ENCODE peak calls at places on chromosomes 3 and 15, in seven cellular contexts. Q is breast epithelium, I is sigmoid colon, F is transverse colon, V is upper lobe of left lung, G is prostate gland, O is GM12891. N is an unnamed sample.

GRCh38 chr15:90078965-90079364 is 23.3 kb downstream of the IDH2 start:
- DNase-seq in F (no peak), Q (no peak), V (no peak), G (no peak), O (no peak), I (no peak), N (no peak)

GRCh38 chr3:186217820-186218164 is 108.9 kb upstream of the ETV5 start:
- DNase-seq in G (no peak), F (no peak), V (no peak), Q (no peak), O (no peak), I (no peak), N (no peak)

GRCh38 chr3:139670196-139670595 is 7.6 kb downstream of the NMNAT3 start:
- DNase-seq in Q (no peak), F (no peak), O (no peak), V (no peak), G (no peak), I (no peak), N (peak; percentile 11)

GRCh38 chr15:43958894-43959330 is 132.1 kb downstream of the WDR76 start:
- DNase-seq in F (no peak), I (no peak), G (no peak), Q (no peak), O (no peak), V (no peak), N (peak; percentile 57)

GRCh38 chr3:47283596-47284364 is 1.0 kb downstream of the KLHL18 start:
- DNase-seq in I (peak; percentile 60), V (peak; percentile 66), G (no peak), Q (no peak), F (peak; percentile 20), O (no peak), N (peak; percentile 50)

GRCh38 chr3:126018995-126019394 is 50.0 kb downstream of the ROPN1B start:
- DNase-seq in Q (no peak), V (no peak), G (no peak), F (no peak), I (no peak), O (no peak), N (no peak)

GRCh38 chr15:77002954-77003912 is 8.3 kb downstream of the PSTPIP1 start:
- DNase-seq in Q (no peak), I (peak; percentile 80), V (no peak), G (no peak), O (no peak), F (peak; percentile 73), N (no peak)

GRCh38 chr3:158659454-158660237 is 12.8 kb downstream of the LXN start:
- DNase-seq in Q (no peak), O (no peak), G (peak; percentile 50), I (peak; percentile 66), F (peak; percentile 63), V (no peak), N (peak; percentile 68)

GRCh38 chr3:94440767-94441493 is 378.1 kb downstream of the NSUN3 start:
- DNase-seq in F (no peak), O (no peak), G (no peak), V (no peak), Q (no peak), I (no peak), N (no peak)

GRCh38 chr15:83855956-83856355 is 202.0 kb downstream of the ADAMTSL3 start:
- DNase-seq in I (no peak), V (no peak), Q (no peak), F (no peak), G (no peak), O (no peak), N (no peak)

GRCh38 chr3:144104146-144104545 is 132.5 kb downstream of the DIPK2A start:
- DNase-seq in G (no peak), Q (no peak), O (no peak), V (no peak), F (no peak), I (no peak), N (no peak)

GRCh38 chr15:96442076-96442475 is 111.6 kb downstream of the NR2F2 start:
- DNase-seq in V (peak; percentile 78), G (no peak), I (no peak), Q (no peak), O (no peak), F (no peak), N (no peak)

GRCh38 chr3:83740504-83740903 is 1218.3 kb upstream of the CADM2 start:
- DNase-seq in F (no peak), O (no peak), G (no peak), V (no peak), I (no peak), Q (no peak), N (no peak)

GRCh38 chr3:64687381-64687780 is 419 bp downstream of the ADAMTS9 start:
- DNase-seq in F (peak; percentile 8), O (no peak), I (no peak), V (no peak), Q (no peak), G (peak; percentile 21), N (no peak)

GRCh38 chr3:64686446-64686908 is 1.3 kb downstream of the ADAMTS9 start:
- DNase-seq in I (no peak), V (no peak), O (no peak), F (peak; percentile 39), Q (no peak), G (peak; percentile 37), N (peak; percentile 66)

GRCh38 chr3:64685800-64686445 is 1.9 kb downstream of the ADAMTS9 start:
- DNase-seq in Q (peak; percentile 78), F (peak; percentile 89), G (peak; percentile 96), V (peak; percentile 94), I (peak; percentile 99), O (no peak), N (peak; percentile 92)

GRCh38 chr3:64685331-64685799 is 2.4 kb downstream of the ADAMTS9 start:
- DNase-seq in F (peak; percentile 48), V (peak; percentile 70), G (peak; percentile 34), O (no peak), I (peak; percentile 93), Q (no peak), N (no peak)

DNA sequence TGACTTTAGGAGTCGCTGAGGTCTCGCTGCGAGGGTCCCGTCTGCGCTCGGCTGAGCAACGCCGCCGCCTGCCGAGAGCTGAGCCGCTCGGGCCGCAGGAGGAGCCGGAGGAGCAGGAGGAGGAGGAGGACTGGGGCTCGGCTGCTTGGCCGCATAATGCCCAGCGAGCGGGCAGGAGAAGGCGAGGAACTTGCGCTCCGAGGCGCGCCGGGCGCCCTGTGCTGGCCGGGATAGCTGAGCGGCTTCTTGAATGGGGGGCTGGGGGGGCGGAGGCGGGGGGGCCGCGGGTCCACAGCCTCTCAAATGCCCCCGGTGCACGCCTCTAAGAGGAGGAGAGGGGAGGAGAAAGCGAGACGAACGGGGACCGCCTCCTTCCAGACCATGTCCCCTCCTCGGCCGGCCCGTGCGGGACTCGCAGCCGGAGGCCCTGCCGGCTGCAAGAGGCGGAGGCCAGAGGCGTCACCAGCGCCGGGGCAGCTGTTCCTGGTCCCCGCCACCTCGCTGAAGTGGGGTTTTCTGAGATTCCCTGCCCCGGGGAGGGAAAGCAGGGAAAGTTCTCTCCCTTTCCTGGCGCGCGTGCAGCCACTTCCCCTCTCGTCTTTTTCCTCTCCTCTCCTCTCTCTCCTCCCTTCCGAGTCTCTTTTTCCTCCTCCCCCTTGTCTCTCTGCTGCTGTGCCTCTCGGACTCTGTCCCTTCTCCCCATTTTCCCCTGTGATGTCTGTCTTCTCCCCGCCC is at the start of gene ADAMTS9:
- DNase-seq in V (peak; percentile 94), O (no peak), G (peak; percentile 86), I (peak; percentile 91), Q (peak; percentile 51), F (peak; percentile 57), N (peak; percentile 78)
- TF ChIP-seq POLR2AphosphoS5 in V (peak; percentile 86), O (no peak), G (peak; percentile 76), I (peak; percentile 96), Q (no peak), F (peak; percentile 62), N (no peak)

GRCh38 chr3:69144631-69145244 is 22.3 kb upstream of the LMOD3 start:
- DNase-seq in Q (no peak), I (no peak), V (no peak), F (no peak), O (no peak), G (no peak), N (peak; percentile 83)
- TF ChIP-seq POLR2AphosphoS5 in Q (no peak), I (no peak), V (no peak), F (no peak), O (no peak), G (no peak), N (peak; percentile 19)

DNA sequence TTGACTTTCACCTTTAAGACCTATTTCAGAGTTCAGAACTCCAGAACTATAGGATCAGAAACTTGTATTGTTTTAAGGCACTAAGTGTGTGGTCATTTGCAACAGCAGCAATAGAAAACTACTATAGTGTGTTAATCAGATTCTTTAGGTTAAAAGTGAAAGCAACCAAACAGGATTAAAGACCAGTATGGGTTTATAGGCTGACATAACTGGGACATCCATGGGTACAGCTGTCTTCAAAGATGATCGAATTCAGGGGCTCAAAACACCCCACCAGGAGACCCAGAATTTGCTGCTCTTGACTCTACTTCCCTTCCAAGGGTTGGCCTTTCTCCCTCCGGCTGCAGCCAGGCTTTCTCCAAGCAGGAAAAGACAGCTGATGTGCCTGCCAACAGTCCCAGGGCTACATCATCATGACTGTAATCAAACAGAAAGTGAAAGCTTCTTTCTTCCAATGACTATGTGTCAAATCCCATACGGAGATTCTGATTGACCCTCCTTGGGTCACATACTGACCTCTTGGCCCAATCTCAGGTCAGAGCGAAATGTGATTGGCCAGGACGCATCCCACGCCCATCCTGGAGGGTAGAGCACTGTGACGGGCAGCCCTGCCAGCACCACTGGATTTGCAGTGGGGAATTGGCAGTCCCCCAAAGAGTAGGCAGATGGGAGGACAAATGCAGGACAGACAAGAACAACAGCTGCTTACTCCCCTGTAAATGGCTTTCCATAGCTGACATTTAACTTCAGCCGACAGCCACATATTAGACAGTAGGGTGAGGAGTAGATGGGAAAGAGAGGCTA is 51.4 kb upstream of the RNF7 start:
- DNase-seq in O (no peak), F (peak; percentile 50), G (peak; percentile 8), Q (no peak), I (peak; percentile 76), V (no peak), N (peak; percentile 17)
- TF ChIP-seq POLR2AphosphoS5 in O (no peak), F (no peak), G (no peak), Q (peak; percentile 43), I (peak; percentile 45), V (no peak), N (no peak)

GRCh38 chr15:66502491-66502890 is 2.2 kb downstream of the RPL4 start:
- DNase-seq in Q (no peak), V (no peak), G (no peak), I (no peak), F (no peak), O (no peak), N (no peak)
- TF ChIP-seq POLR2AphosphoS5 in Q (no peak), V (no peak), G (no peak), I (no peak), F (no peak), O (no peak), N (no peak)

GRCh38 chr15:51281368-51281967 is 56.9 kb downstream of the CYP19A1 start:
- DNase-seq in F (peak; percentile 62), O (no peak), Q (no peak), I (peak; percentile 78), G (peak; percentile 15), V (no peak), N (peak; percentile 75)

GRCh38 chr15:51283026-51283425 is 55.4 kb downstream of the CYP19A1 start:
- DNase-seq in I (no peak), G (no peak), V (no peak), O (no peak), F (no peak), Q (no peak), N (no peak)

GRCh38 chr15:51288143-51289065 is 50.0 kb downstream of the CYP19A1 start:
- DNase-seq in Q (no peak), O (no peak), V (no peak), F (peak; percentile 19), I (no peak), G (no peak), N (no peak)

GRCh38 chr15:51286816-51287215 is 51.6 kb downstream of the CYP19A1 start:
- DNase-seq in F (no peak), I (no peak), O (no peak), V (no peak), Q (no peak), G (no peak), N (peak; percentile 16)

GRCh38 chr15:51284871-51285270 is 53.5 kb downstream of the CYP19A1 start:
- DNase-seq in I (no peak), O (no peak), V (no peak), F (no peak), G (no peak), Q (no peak), N (no peak)
- TF ChIP-seq POLR2AphosphoS5 in I (no peak), O (no peak), V (no peak), F (no peak), G (no peak), Q (no peak), N (no peak)

N was measured in GM23338.